ENCODE peak calls at places on chromosomes 2 and 18, in eight cellular contexts. M is adrenal gland, N is right cardiac atrium, V is right atrium auricular region, D is Panc1, Z is pancreas, B is cardiac muscle cell, J is mammary epithelial cell. E is an unnamed sample.
A peak's percentile ranks its signal among the peaks of the same experiment; 100 is the strongest.

GRCh38 chr2:226797289-226797988 is 2.2 kb downstream of the IRS1 start:
- DNase-seq in Z (peak; percentile 60), D (no peak), V (peak; percentile 62), M (peak; percentile 55), J (no peak), N (peak; percentile 85), B (no peak), E (no peak)

GRCh38 chr2:176768185-176768584 is 444.4 kb upstream of the HNRNPA3 start:
- DNase-seq in J (no peak), B (no peak), Z (peak; percentile 55), D (no peak), V (no peak), M (no peak), N (no peak), E (no peak)

GRCh38 chr2:190791347-190791982 is 89.2 kb upstream of the GLS start:
- DNase-seq in M (no peak), B (peak; percentile 86), Z (no peak), N (peak; percentile 67), V (peak; percentile 69), J (peak; percentile 71), D (no peak), E (peak; percentile 48)

GRCh38 chr2:176830362-176830761 is 382.2 kb upstream of the HNRNPA3 start:
- DNase-seq in D (no peak), V (no peak), B (no peak), Z (no peak), N (no peak), J (no peak), M (no peak), E (no peak)

GRCh38 chr2:121596221-121597080 is 52.8 kb downstream of the CLASP1 start:
- DNase-seq in V (no peak), J (peak; percentile 36), D (peak; percentile 64), N (no peak), Z (no peak), M (peak; percentile 65), B (peak; percentile 71), E (no peak)

GRCh38 chr2:68103656-68104055 is 40.9 kb upstream of the C1D start:
- DNase-seq in B (no peak), M (no peak), D (no peak), Z (no peak), J (no peak), N (no peak), V (no peak), E (no peak)

GRCh38 chr2:229071292-229071976 is 199.7 kb downstream of the PID1 start:
- DNase-seq in J (no peak), D (no peak), V (no peak), M (no peak), N (no peak), B (peak; percentile 63), Z (no peak), E (no peak)

GRCh38 chr2:157857881-157858280 is 18.2 kb downstream of the ACVR1 start:
- DNase-seq in M (no peak), J (no peak), Z (no peak), B (no peak), D (peak; percentile 64), N (no peak), V (no peak), E (no peak)

GRCh38 chr2:64204716-64205115 is 60.5 kb upstream of the PELI1 start:
- DNase-seq in B (no peak), M (no peak), N (no peak), Z (no peak), J (no peak), D (no peak), V (no peak), E (no peak)

GRCh38 chr2:64203131-64204005 is 59.1 kb upstream of the PELI1 start:
- DNase-seq in Z (no peak), N (no peak), B (no peak), J (peak; percentile 61), V (no peak), D (no peak), M (no peak), E (no peak)

GRCh38 chr2:64201086-64201627 is 56.9 kb upstream of the PELI1 start:
- DNase-seq in M (no peak), D (no peak), J (no peak), V (no peak), N (no peak), B (peak; percentile 41), Z (no peak), E (no peak)

GRCh38 chr2:64204006-64204632 is 59.9 kb upstream of the PELI1 start:
- DNase-seq in J (peak; percentile 90), D (no peak), M (no peak), V (no peak), N (peak; percentile 68), B (peak; percentile 57), Z (no peak), E (no peak)

GRCh38 chr2:64202206-64202864 is 58.1 kb upstream of the PELI1 start:
- DNase-seq in B (peak; percentile 53), V (no peak), D (no peak), J (peak; percentile 52), N (no peak), M (no peak), Z (no peak), E (no peak)
- H3K27ac ChIP-seq in B (no peak overlapping the region), V (peak overlapping the region; percentile 74), D (no peak overlapping the region), J (no peak overlapping the region), N (no peak overlapping the region), M (no peak overlapping the region), Z (no peak overlapping the region), E (no peak overlapping the region)

DNA sequence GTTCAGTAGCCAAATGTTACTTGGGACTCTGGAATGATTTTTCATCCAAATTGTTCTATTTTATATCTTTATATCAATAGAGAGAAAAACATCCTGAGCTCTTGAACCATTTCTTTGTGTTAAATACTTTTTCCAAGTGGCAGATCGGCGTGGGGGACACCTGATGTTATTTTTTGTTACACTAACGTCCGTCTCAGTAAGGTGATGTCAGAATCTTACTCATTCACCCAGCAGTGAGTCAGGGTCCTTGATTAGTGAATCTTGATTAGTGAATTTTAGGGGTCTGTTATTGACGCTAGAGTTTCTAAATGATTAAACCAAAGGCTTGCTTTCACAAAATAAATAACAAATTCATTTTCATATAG is 1.7 kb downstream of the MIB1 start:
- DNase-seq in J (peak; percentile 12), V (no peak), B (no peak), N (no peak), D (no peak), M (no peak), Z (no peak), E (no peak)
- H3K27ac ChIP-seq in J (peak overlapping the region; percentile 91), V (peak overlapping the region; percentile 99), B (no peak overlapping the region), N (no peak overlapping the region), D (peak overlapping the region; percentile 82), M (no peak overlapping the region), Z (no peak overlapping the region), E (peak overlapping the region; percentile 86)

GRCh38 chr18:49628119-49628518 is 66.3 kb downstream of the LIPG start:
- DNase-seq in N (no peak), M (no peak), J (peak; percentile 57), V (no peak), B (no peak), Z (peak; percentile 37), D (no peak), E (no peak)

GRCh38 chr18:49621851-49622351 is 60.0 kb downstream of the LIPG start:
- DNase-seq in J (no peak), B (no peak), V (peak; percentile 48), N (no peak), D (no peak), Z (peak; percentile 32), M (no peak), E (no peak)

GRCh38 chr18:49626842-49627360 is 65.0 kb downstream of the LIPG start:
- DNase-seq in B (no peak), V (no peak), N (no peak), M (no peak), Z (peak; percentile 31), D (no peak), J (no peak), E (no peak)

GRCh38 chr18:49623571-49623970 is 61.7 kb downstream of the LIPG start:
- DNase-seq in Z (no peak), B (no peak), V (no peak), M (no peak), N (no peak), D (no peak), J (peak; percentile 70), E (no peak)

DNA sequence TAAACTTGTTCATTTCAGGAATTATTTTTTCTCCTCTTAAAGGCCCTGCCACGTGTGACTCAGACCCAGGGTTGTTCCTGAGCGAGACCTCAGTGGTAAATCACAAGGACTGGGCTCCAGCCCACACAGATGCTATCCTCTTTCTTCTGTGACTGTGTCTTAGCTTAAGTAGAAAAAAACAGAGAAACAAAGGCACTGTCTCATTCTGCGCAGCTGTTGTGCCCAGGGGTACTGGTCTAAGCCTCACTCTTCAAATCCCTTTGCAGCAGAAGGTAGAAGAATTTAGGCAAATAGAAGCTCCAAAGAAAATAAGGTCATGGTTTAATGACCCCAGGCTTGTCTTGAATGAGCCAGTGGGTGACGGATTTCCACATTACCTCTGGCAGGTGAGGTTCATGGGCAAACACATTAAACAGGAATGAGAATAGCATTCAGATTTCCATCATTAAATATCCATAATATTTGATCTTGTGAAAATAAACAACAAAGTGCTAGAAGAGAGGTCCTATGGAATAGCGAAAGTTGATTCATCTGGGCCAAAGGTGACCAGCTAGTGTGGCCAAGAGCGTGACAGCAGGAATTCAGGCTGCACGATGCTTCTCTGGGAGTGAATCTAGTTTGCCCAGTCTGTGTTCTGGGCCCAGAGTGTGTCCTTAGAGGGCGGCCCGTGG is 63.3 kb downstream of the LIPG start:
- DNase-seq in B (no peak), N (no peak), Z (no peak), M (no peak), D (no peak), J (no peak), V (no peak), E (no peak)
- H3K27ac ChIP-seq in B (no peak overlapping the region), N (no peak overlapping the region), Z (no peak overlapping the region), M (no peak overlapping the region), D (peak overlapping the region; percentile 21), J (no peak overlapping the region), V (no peak overlapping the region), E (no peak overlapping the region)

GRCh38 chr2:97658691-97659157 is 5.1 kb downstream of the ACTR1B start:
- DNase-seq in D (no peak), V (no peak), Z (no peak), B (no peak), N (no peak), J (no peak), M (no peak), E (no peak)

GRCh38 chr2:97657986-97658690 is 5.7 kb downstream of the ACTR1B start:
- DNase-seq in V (no peak), J (no peak), N (no peak), Z (peak; percentile 51), B (no peak), D (no peak), M (no peak), E (no peak)

GRCh38 chr2:97656129-97656755 is 7.6 kb downstream of the ACTR1B start:
- DNase-seq in Z (no peak), D (no peak), J (no peak), M (no peak), V (no peak), N (no peak), B (no peak), E (no peak)

GRCh38 chr2:97654791-97655190 is 8.9 kb downstream of the COX5B start:
- DNase-seq in M (no peak), N (no peak), J (no peak), V (no peak), D (no peak), Z (no peak), B (no peak), E (no peak)

GRCh38 chr2:97656905-97657587 is 6.8 kb downstream of the ACTR1B start:
- DNase-seq in Z (no peak), J (no peak), M (no peak), B (no peak), N (no peak), D (no peak), V (no peak), E (no peak)
- H3K27ac ChIP-seq in Z (no peak overlapping the region), J (no peak overlapping the region), M (no peak overlapping the region), B (no peak overlapping the region), N (no peak overlapping the region), D (no peak overlapping the region), V (no peak overlapping the region), E (no peak overlapping the region)

GRCh38 chr2:6308986-6309385 is 556.7 kb downstream of the CMPK2 start:
- DNase-seq in D (no peak), V (no peak), M (no peak), B (no peak), Z (no peak), N (no peak), J (no peak), E (no peak)
- H3K27ac ChIP-seq in D (no peak overlapping the region), V (no peak overlapping the region), M (no peak overlapping the region), B (no peak overlapping the region), Z (no peak overlapping the region), N (no peak overlapping the region), J (no peak overlapping the region), E (no peak overlapping the region)